ENCODE peak calls at places on chromosomes 12 and 14, in five cellular contexts. Q is dorsolateral prefrontal cortex; C is mammary epithelial cell; D is body of pancreas; Z is naive thymus-derived CD4-positive, alpha-beta T cell. F is an unnamed sample.

GRCh38 chr14:54487771-54488170 is 1.0 kb downstream of the GMFB start:
- DNase-seq in Q (no peak), C (peak; percentile 47), D (no peak), Z (no peak), F (peak; percentile 26)

GRCh38 chr14:100065161-100065871 is at the start of gene EVL:
- DNase-seq in Q (no peak), C (no peak), D (peak; percentile 59), Z (peak; percentile 86), F (no peak)

GRCh38 chr12:109294286-109294796 is 14.7 kb downstream of the FOXN4 start:
- DNase-seq in Q (no peak), C (no peak), D (no peak), Z (no peak), F (no peak)

GRCh38 chr12:80359703-80360102 is 84.3 kb upstream of the PTPRQ start:
- DNase-seq in Q (no peak), C (no peak), D (no peak), Z (no peak), F (no peak)

GRCh38 chr12:66140726-66141125 is 10.2 kb upstream of the LLPH start:
- DNase-seq in Q (no peak), C (no peak), D (no peak), Z (no peak), F (no peak)

GRCh38 chr12:33752854-33753253 is 269.4 kb upstream of the ALG10 start:
- DNase-seq in Q (no peak), C (peak; percentile 71), D (no peak), Z (no peak), F (no peak)

GRCh38 chr12:15756822-15757221 is 32.4 kb downstream of the EPS8 start:
- DNase-seq in Q (no peak), C (peak; percentile 40), D (no peak), Z (no peak), F (peak; percentile 52)

GRCh38 chr12:112133418-112133817 is 8.1 kb downstream of the TRAFD1 start:
- DNase-seq in Q (no peak), C (no peak), D (no peak), Z (no peak), F (no peak)

GRCh38 chr12:75820848-75821578 is 210.6 kb downstream of the PHLDA1 start:
- DNase-seq in Q (no peak), C (peak; percentile 79), D (peak; percentile 14), Z (no peak), F (peak; percentile 79)

GRCh38 chr14:26323781-26324363 is 274.0 kb downstream of the NOVA1 start:
- DNase-seq in Q (no peak), C (no peak), D (no peak), Z (no peak), F (no peak)

GRCh38 chr14:26319139-26319864 is 278.5 kb downstream of the NOVA1 start:
- DNase-seq in Q (no peak), C (no peak), D (no peak), Z (no peak), F (no peak)
- H3K4me3 ChIP-seq in Q (no peak overlapping the region), C (no peak overlapping the region), D (no peak overlapping the region), Z (no peak overlapping the region), F (no peak overlapping the region)

DNA sequence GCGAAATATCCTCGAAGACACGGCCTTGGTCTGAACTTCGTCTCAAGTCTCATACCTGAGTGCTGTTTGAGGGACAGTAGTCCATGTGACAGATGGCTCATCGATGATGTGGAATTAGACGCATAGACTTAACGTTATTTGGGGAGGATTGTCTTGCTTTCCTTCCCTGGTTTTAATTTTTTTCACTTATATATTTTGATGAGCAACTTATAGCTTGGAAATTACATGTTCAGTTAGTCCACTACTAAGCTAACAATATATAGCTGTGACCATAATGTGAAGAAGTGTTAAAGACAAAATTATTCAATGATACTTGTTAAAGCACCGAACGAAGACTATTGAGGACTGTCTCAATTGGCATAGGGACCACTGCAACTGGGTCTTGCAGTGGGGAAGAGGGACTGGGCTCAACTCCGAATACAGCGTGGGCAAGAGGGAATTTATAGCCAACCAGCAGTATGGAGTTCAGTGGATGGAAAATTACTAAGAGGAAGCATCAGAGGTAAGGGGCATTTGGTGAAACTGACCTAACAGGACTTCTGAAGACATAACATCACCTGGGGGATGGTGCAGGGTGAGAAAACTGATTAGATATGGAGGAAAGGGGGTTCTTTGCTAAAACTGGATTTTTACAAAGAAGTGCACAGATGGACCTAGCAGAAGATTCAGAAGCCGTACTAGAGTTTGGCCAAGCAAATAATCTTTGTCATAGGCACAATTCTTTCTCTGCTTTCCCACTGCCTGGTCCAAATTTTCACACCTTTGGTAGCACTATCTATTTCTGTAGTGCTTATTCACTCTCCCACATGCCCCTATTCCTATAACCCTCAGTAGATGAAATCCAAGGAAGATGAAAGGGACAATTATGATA is 910 bp upstream of the TM7SF3 start:
- DNase-seq in Q (no peak), C (no peak), D (no peak), Z (no peak), F (no peak)
- H3K4me3 ChIP-seq in Q (peak overlapping the region; percentile 87), C (peak overlapping the region; percentile 36), D (no peak overlapping the region), Z (peak overlapping the region; percentile 92), F (peak overlapping the region; percentile 81)

DNA sequence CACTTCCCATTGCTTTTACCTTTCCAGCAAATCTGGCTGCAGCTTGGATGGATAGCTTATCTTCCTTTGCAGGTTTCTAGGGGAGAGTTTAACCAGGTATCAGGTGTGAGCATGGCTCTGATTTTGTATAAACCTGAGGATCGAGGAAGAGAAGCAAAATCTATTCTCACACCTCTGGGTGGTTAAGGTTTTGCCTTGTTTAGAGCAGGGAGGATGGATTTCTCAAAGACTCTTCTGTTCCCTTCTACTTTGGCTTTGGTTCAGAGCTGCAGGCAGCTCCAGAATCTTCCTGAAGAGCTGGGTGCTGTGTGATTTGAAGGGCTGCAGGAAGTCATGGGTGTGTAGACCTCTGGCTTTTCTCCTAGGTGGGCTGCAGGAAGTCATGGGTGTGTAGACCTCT is 1.7 kb downstream of the JDP2 start:
- DNase-seq in Q (no peak), C (no peak), D (no peak), Z (no peak), F (no peak)
- H3K4me3 ChIP-seq in Q (peak overlapping the region; percentile 70), C (no peak overlapping the region), D (no peak overlapping the region), Z (no peak overlapping the region), F (peak overlapping the region; percentile 80)

GRCh38 chr14:65250162-65250495 is 147.8 kb upstream of the MAX start:
- DNase-seq in Q (no peak), C (no peak), D (peak; percentile 80), Z (no peak), F (no peak)

GRCh38 chr14:65252471-65253255 is 150.3 kb upstream of the MAX start:
- DNase-seq in Q (no peak), C (no peak), D (no peak), Z (no peak), F (no peak)

GRCh38 chr14:65249471-65250161 is 147.3 kb upstream of the MAX start:
- DNase-seq in Q (no peak), C (no peak), D (no peak), Z (no peak), F (no peak)

GRCh38 chr14:65255029-65255545 is 152.8 kb upstream of the MAX start:
- DNase-seq in Q (no peak), C (peak; percentile 97), D (peak; percentile 7), Z (no peak), F (peak; percentile 72)

GRCh38 chr14:65251213-65251612 is 148.9 kb upstream of the MAX start:
- DNase-seq in Q (no peak), C (peak; percentile 95), D (peak; percentile 48), Z (no peak), F (peak; percentile 95)
- H3K4me3 ChIP-seq in Q (no peak overlapping the region), C (no peak overlapping the region), D (no peak overlapping the region), Z (no peak overlapping the region), F (no peak overlapping the region)

GRCh38 chr12:21939435-21939834 is 1.8 kb downstream of the ABCC9 start:
- DNase-seq in Q (no peak), C (no peak), D (peak; percentile 11), Z (no peak), F (no peak)

GRCh38 chr12:21940549-21940948 is 677 bp downstream of the ABCC9 start:
- DNase-seq in Q (no peak), C (no peak), D (no peak), Z (no peak), F (no peak)

GRCh38 chr12:21942377-21942703 is 1.1 kb upstream of the ABCC9 start:
- DNase-seq in Q (no peak), C (no peak), D (no peak), Z (no peak), F (no peak)

GRCh38 chr12:21941522-21942376 is 523 bp upstream of the ABCC9 start:
- DNase-seq in Q (no peak), C (no peak), D (peak; percentile 68), Z (no peak), F (peak; percentile 24)

DNA sequence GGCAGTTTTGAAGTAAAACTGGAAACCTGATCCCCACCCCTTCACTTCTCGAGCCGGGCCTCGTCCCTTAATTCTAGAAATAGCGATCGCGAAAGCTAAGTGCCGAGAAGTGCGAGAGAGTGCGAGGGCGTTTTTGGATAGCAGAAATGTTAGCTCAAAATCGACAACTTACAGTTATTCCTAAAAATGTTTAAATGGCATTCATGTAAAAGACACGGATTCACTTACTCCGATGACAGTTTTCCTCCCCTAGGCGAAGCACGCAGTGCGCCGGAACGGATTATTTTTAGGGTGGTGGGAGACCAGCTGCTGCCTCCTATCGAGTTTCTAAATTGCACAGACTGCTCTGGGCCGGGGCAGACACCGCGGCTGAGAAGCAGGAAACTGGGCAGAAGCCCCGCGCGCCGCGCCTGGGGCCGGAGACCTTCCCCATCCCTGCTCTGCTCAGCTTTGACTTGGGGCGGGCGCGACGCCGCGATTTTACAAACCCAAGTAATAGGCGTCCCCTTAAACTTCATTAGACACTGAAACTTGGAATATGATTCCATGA is at the start of gene ABCC9:
- DNase-seq in Q (peak; percentile 11), C (no peak), D (peak; percentile 60), Z (no peak), F (no peak)
- H3K4me3 ChIP-seq in Q (peak within 1 kb of the TSS; percentile 44), C (no peak within 1 kb of the TSS), D (peak within 1 kb of the TSS; percentile 27), Z (peak within 1 kb of the TSS; percentile 28), F (peak within 1 kb of the TSS; percentile 46)